ENCODE peak calls at places on chromosomes 12 and 14, in four cellular contexts. T, Z, J and O are unnamed samples.

GRCh38 chr14:54338696-54339317 is 58.0 kb upstream of the CDKN3 start:
- DNase-seq in T (peak), Z (peak), J (no peak), O (no peak)

GRCh38 chr12:47407730-47408129 is 298.1 kb downstream of the RPAP3 start:
- DNase-seq in T (no peak), Z (no peak), J (no peak), O (no peak)

GRCh38 chr12:119989619-119990381 is 764 bp downstream of the BICDL1 start:
- DNase-seq in T (peak), Z (peak), J (peak), O (peak)

GRCh38 chr12:54082402-54082892 is 28.8 kb downstream of the HOXC4 start:
- DNase-seq in T (peak), Z (peak), J (no peak), O (no peak)

GRCh38 chr12:111807232-111807631 is 34.8 kb upstream of the MAPKAPK5 start:
- DNase-seq in T (no peak), Z (no peak), J (peak), O (no peak)

GRCh38 chr12:27343255-27344000 is 10.8 kb downstream of the BMAL2 start:
- DNase-seq in T (peak), Z (peak), J (no peak), O (peak)

GRCh38 chr12:92927055-92927435 is 2.0 kb downstream of the EEA1 start:
- DNase-seq in T (peak), Z (peak), J (no peak), O (no peak)

GRCh38 chr12:1972856-1973317 is 31.4 kb downstream of the DCP1B start:
- DNase-seq in T (peak), Z (peak), J (no peak), O (no peak)

GRCh38 chr12:45586486-45586885 is 143.0 kb upstream of the ARID2 start:
- DNase-seq in T (no peak), Z (no peak), J (no peak), O (no peak)

GRCh38 chr12:83256581-83256980 is 569.9 kb downstream of the TMTC2 start:
- DNase-seq in T (no peak), Z (no peak), J (no peak), O (no peak)

GRCh38 chr12:62834971-62835547 is 99.9 kb downstream of the PPM1H start:
- DNase-seq in T (peak), Z (peak), J (no peak), O (peak)

GRCh38 chr12:67433393-67434175 is 164.4 kb downstream of the CAND1 start:
- DNase-seq in T (peak), Z (peak), J (no peak), O (no peak)

GRCh38 chr14:49999216-49999761 is 106.4 kb downstream of the ARF6 start:
- DNase-seq in T (peak), Z (peak), J (peak), O (peak)

GRCh38 chr12:915090-915489 is 34.4 kb downstream of the RAD52 start:
- DNase-seq in T (no peak), Z (no peak), J (no peak), O (no peak)

GRCh38 chr14:22231022-22231421 is 358.0 kb downstream of the DAD1 start:
- DNase-seq in T (no peak), Z (no peak), J (no peak), O (no peak)

GRCh38 chr12:43294147-43294546 is 257.9 kb downstream of the ADAMTS20 start:
- DNase-seq in T (no peak), Z (no peak), J (no peak), O (no peak)

GRCh38 chr12:50181691-50182090 is 14.5 kb upstream of the CERS5 start:
- DNase-seq in T (no peak), Z (no peak), J (no peak), O (no peak)

GRCh38 chr12:46259713-46260112 is 9.1 kb downstream of the SLC38A1 start:
- DNase-seq in T (no peak), Z (no peak), J (no peak), O (no peak)

DNA sequence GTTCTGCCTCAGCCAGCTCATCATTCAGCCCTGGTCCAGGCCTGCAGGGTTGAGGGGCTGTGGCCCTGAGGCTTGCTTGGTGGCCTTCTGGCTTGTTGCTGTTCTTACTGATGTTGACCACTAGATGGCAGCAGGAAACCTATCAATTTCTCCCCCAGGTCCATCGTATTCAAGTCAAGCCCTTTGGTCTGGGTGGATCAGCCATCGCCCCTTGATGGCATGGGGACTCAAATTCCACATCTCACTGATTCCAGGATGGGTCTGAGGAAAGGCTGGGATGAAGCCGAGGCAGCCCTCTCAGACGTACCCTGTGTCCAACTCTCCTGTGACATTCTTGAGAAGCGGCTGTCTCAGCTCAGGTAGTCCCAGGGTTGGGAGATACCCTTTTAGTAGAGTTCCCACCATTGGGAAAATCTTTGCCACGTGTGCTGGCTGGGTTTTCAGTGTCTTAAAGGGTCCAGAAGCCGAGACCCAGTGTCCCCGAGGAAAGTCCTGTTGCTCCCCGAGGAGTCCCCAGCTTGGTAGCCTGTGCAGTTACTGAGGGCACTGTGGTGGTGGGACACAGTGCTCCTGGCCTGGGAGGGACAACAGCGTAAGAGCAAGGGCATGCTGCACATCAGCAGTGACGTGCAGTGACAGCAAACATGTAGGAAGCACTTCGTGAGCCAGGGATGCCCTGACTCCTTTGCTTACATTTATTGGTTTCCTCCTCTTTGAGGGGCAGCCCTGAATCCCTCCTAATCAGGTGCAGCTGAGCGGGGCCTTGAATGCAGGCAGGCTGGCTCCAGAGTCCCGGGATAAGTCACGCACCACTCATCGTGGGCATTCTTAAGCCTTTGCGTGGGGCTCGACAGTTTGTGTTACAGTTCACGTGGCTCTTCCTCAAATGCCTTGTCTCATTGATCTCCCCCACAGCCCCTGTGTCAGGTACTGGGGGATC is 58.6 kb downstream of the TSPAN9 start:
- DNase-seq in T (peak), Z (peak), J (no peak), O (peak)
- TF ChIP-seq CTCF in T (peak), Z (peak), J (peak), O (peak)

DNA sequence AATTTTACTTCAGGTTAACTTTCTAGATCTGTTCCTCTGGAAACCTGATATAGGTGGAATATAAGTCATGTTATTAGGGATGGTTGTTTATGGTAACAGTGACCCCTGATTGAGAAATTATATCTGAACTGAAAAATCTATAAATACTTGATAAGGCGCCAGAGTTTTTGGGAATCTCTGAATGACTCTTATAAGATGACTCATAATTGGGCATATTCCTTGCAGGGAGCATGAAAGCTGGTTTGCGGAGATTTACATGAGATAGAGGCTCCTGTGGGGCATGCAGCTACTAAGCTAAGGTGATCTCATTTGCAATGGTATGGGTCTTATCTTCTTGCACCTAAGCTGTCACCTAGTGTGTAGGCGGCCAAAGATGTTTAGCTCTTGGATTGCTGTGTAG is 12.2 kb downstream of the SPX start:
- DNase-seq in T (peak), Z (no peak), J (no peak), O (no peak)
- H3K4me3 ChIP-seq in T (no peak), Z (no peak), J (no peak), O (no peak)

GRCh38 chr12:126144603-126145002 is 1079.4 kb downstream of the AACS start:
- DNase-seq in T (no peak), Z (no peak), J (no peak), O (no peak)

GRCh38 chr12:126139355-126139754 is 1074.1 kb downstream of the AACS start:
- DNase-seq in T (no peak), Z (no peak), J (no peak), O (no peak)
- TF ChIP-seq CTCF in T (peak), Z (peak), J (no peak), O (peak)

GRCh38 chr12:30823140-30823669 is 68.5 kb upstream of the CAPRIN2 start:
- DNase-seq in T (peak), Z (no peak), J (peak), O (no peak)
- H3K4me3 ChIP-seq in T (peak), Z (peak), J (peak), O (no peak)